ENCODE peak calls at places on chromosome 21, in six cellular contexts. One of them, this sample, is unnamed.

GRCh38 chr21:25005388-25005787 is 601.9 kb downstream of the MRPL39 start:
- DNase-seq in right atrium auricular region: no peak
- DNase-seq in Caco-2: no peak
- DNase-seq in CD8-positive, alpha-beta T cell: no peak
- DNase-seq in CD4-positive, CD25-positive, alpha-beta regulatory T cell: no peak
- DNase-seq in psoas muscle: no peak
- DNase-seq in this sample: no peak

GRCh38 chr21:21200103-21200938 is 202.1 kb downstream of the NCAM2 start:
- DNase-seq in right atrium auricular region: peak; percentile 84
- DNase-seq in Caco-2: no peak
- DNase-seq in CD8-positive, alpha-beta T cell: no peak
- DNase-seq in CD4-positive, CD25-positive, alpha-beta regulatory T cell: no peak
- DNase-seq in psoas muscle: peak; percentile 44
- DNase-seq in this sample: no peak

GRCh38 chr21:15978158-15978805 is 248.5 kb downstream of the USP25 start:
- DNase-seq in right atrium auricular region: no peak
- DNase-seq in Caco-2: peak; percentile 10
- DNase-seq in CD8-positive, alpha-beta T cell: no peak
- DNase-seq in CD4-positive, CD25-positive, alpha-beta regulatory T cell: no peak
- DNase-seq in psoas muscle: no peak
- DNase-seq in this sample: no peak

GRCh38 chr21:38861989-38862683 is 56.4 kb downstream of the ETS2 start:
- DNase-seq in right atrium auricular region: no peak
- DNase-seq in Caco-2: no peak
- DNase-seq in CD8-positive, alpha-beta T cell: no peak
- DNase-seq in CD4-positive, CD25-positive, alpha-beta regulatory T cell: no peak
- DNase-seq in psoas muscle: no peak
- DNase-seq in this sample: no peak

GRCh38 chr21:40466893-40467483 is 380.0 kb downstream of the DSCAM start:
- DNase-seq in right atrium auricular region: no peak
- DNase-seq in Caco-2: peak; percentile 7
- DNase-seq in CD8-positive, alpha-beta T cell: no peak
- DNase-seq in CD4-positive, CD25-positive, alpha-beta regulatory T cell: no peak
- DNase-seq in psoas muscle: no peak
- DNase-seq in this sample: peak; percentile 2

GRCh38 chr21:29511076-29511475 is 212.4 kb downstream of the BACH1 start:
- DNase-seq in right atrium auricular region: no peak
- DNase-seq in Caco-2: no peak
- DNase-seq in CD8-positive, alpha-beta T cell: no peak
- DNase-seq in CD4-positive, CD25-positive, alpha-beta regulatory T cell: no peak
- DNase-seq in psoas muscle: no peak
- DNase-seq in this sample: no peak

GRCh38 chr21:36388076-36388475 is 2.9 kb downstream of the CHAF1B start:
- DNase-seq in right atrium auricular region: no peak
- DNase-seq in Caco-2: no peak
- DNase-seq in CD8-positive, alpha-beta T cell: no peak
- DNase-seq in CD4-positive, CD25-positive, alpha-beta regulatory T cell: no peak
- DNase-seq in psoas muscle: no peak
- DNase-seq in this sample: no peak

GRCh38 chr21:31732891-31733520 is 1.1 kb upstream of the SCAF4 start:
- DNase-seq in right atrium auricular region: no peak
- DNase-seq in Caco-2: peak; percentile 23
- DNase-seq in CD8-positive, alpha-beta T cell: peak; percentile 7
- DNase-seq in CD4-positive, CD25-positive, alpha-beta regulatory T cell: no peak
- DNase-seq in psoas muscle: no peak
- DNase-seq in this sample: no peak

GRCh38 chr21:43190544-43191340 is 21.9 kb downstream of the CRYAA start:
- DNase-seq in right atrium auricular region: no peak
- DNase-seq in Caco-2: no peak
- DNase-seq in CD8-positive, alpha-beta T cell: peak; percentile 2
- DNase-seq in CD4-positive, CD25-positive, alpha-beta regulatory T cell: no peak
- DNase-seq in psoas muscle: no peak
- DNase-seq in this sample: no peak

GRCh38 chr21:17524635-17525034 is 11.8 kb downstream of the CXADR start:
- DNase-seq in right atrium auricular region: no peak
- DNase-seq in Caco-2: no peak
- DNase-seq in CD8-positive, alpha-beta T cell: no peak
- DNase-seq in CD4-positive, CD25-positive, alpha-beta regulatory T cell: no peak
- DNase-seq in psoas muscle: no peak
- DNase-seq in this sample: no peak

GRCh38 chr21:31557956-31558838 is 101.3 kb upstream of the SOD1 start:
- DNase-seq in right atrium auricular region: no peak
- DNase-seq in Caco-2: peak; percentile 14
- DNase-seq in CD8-positive, alpha-beta T cell: peak; percentile 46
- DNase-seq in CD4-positive, CD25-positive, alpha-beta regulatory T cell: no peak
- DNase-seq in psoas muscle: peak; percentile 22
- DNase-seq in this sample: peak; percentile 55

GRCh38 chr21:29271927-29272333 is 26.8 kb upstream of the BACH1 start:
- DNase-seq in right atrium auricular region: no peak
- DNase-seq in Caco-2: peak; percentile 82
- DNase-seq in CD8-positive, alpha-beta T cell: no peak
- DNase-seq in CD4-positive, CD25-positive, alpha-beta regulatory T cell: no peak
- DNase-seq in psoas muscle: no peak
- DNase-seq in this sample: no peak

GRCh38 chr21:36321325-36322082 is 1.5 kb downstream of the MORC3 start:
- DNase-seq in right atrium auricular region: peak; percentile 57
- DNase-seq in Caco-2: peak; percentile 7
- DNase-seq in CD8-positive, alpha-beta T cell: no peak
- DNase-seq in CD4-positive, CD25-positive, alpha-beta regulatory T cell: no peak
- DNase-seq in psoas muscle: no peak
- DNase-seq in this sample: peak; percentile 9

GRCh38 chr21:30227633-30228404 is 11.9 kb upstream of the CLDN8 start:
- DNase-seq in right atrium auricular region: no peak
- DNase-seq in Caco-2: peak; percentile 43
- DNase-seq in CD8-positive, alpha-beta T cell: no peak
- DNase-seq in CD4-positive, CD25-positive, alpha-beta regulatory T cell: no peak
- DNase-seq in psoas muscle: no peak
- DNase-seq in this sample: no peak

GRCh38 chr21:26761174-26761915 is 83.9 kb downstream of the ADAMTS1 start:
- DNase-seq in right atrium auricular region: no peak
- DNase-seq in Caco-2: no peak
- DNase-seq in CD8-positive, alpha-beta T cell: no peak
- DNase-seq in CD4-positive, CD25-positive, alpha-beta regulatory T cell: no peak
- DNase-seq in psoas muscle: no peak
- DNase-seq in this sample: no peak
- H3K4me1 ChIP-seq in right atrium auricular region: no peaks in the 10 kb centered on the region
- H3K4me1 ChIP-seq in Caco-2: peaks cover 6% of the 10 kb centered on the region
- H3K4me1 ChIP-seq in CD8-positive, alpha-beta T cell: no peaks in the 10 kb centered on the region
- H3K4me1 ChIP-seq in CD4-positive, CD25-positive, alpha-beta regulatory T cell: no peaks in the 10 kb centered on the region
- H3K4me1 ChIP-seq in psoas muscle: no peaks in the 10 kb centered on the region
- H3K4me1 ChIP-seq in this sample: no peaks in the 10 kb centered on the region

DNA sequence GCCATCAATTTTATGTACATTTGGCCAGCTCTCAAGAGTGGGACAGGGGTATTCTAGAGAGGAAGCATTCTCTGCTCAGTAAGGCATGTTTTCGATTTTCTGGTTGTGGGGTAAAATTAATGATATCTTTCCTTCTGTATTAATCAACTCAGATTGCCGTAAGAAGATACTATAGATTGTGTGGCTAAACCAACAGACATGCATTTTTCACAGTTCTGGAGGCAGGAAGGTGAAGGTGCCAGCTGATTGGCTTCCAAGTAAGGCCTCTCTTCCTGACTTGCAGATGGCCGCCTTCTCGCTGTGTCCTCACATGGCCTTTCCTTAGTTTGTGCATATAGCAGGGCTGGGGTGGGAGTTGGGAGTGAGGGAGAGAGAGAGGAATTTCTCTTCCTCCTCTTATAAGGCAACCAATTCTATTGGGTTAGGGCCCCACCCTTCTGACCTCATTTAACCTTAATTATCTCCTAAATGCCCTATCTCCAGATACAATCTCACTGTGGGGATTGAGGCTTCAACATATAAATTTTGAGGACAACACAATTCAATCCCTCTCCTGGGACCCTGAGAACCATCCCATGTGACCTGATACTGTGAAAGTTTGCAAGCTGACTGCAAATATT is 52.3 kb upstream of the MRPS6 start:
- DNase-seq in right atrium auricular region: no peak
- DNase-seq in Caco-2: no peak
- DNase-seq in CD8-positive, alpha-beta T cell: no peak
- DNase-seq in CD4-positive, CD25-positive, alpha-beta regulatory T cell: no peak
- DNase-seq in psoas muscle: no peak
- DNase-seq in this sample: no peak
- H3K4me1 ChIP-seq in right atrium auricular region: no peaks in the 10 kb centered on the region
- H3K4me1 ChIP-seq in Caco-2: peaks cover 43% of the 10 kb centered on the region
- H3K4me1 ChIP-seq in CD8-positive, alpha-beta T cell: peaks cover 36% of the 10 kb centered on the region
- H3K4me1 ChIP-seq in CD4-positive, CD25-positive, alpha-beta regulatory T cell: peaks cover 14% of the 10 kb centered on the region
- H3K4me1 ChIP-seq in psoas muscle: no peaks in the 10 kb centered on the region
- H3K4me1 ChIP-seq in this sample: peaks cover 7% of the 10 kb centered on the region

GRCh38 chr21:34813266-34813886 is 144.6 kb downstream of the CLIC6 start:
- DNase-seq in right atrium auricular region: no peak
- DNase-seq in Caco-2: no peak
- DNase-seq in CD8-positive, alpha-beta T cell: no peak
- DNase-seq in CD4-positive, CD25-positive, alpha-beta regulatory T cell: no peak
- DNase-seq in psoas muscle: no peak
- DNase-seq in this sample: no peak
- H3K4me1 ChIP-seq in right atrium auricular region: no peaks in the 10 kb centered on the region
- H3K4me1 ChIP-seq in Caco-2: peaks cover 11% of the 10 kb centered on the region
- H3K4me1 ChIP-seq in CD8-positive, alpha-beta T cell: peaks cover 34% of the 10 kb centered on the region
- H3K4me1 ChIP-seq in CD4-positive, CD25-positive, alpha-beta regulatory T cell: peaks cover 30% of the 10 kb centered on the region
- H3K4me1 ChIP-seq in psoas muscle: peaks cover 27% of the 10 kb centered on the region
- H3K4me1 ChIP-seq in this sample: no peaks in the 10 kb centered on the region

DNA sequence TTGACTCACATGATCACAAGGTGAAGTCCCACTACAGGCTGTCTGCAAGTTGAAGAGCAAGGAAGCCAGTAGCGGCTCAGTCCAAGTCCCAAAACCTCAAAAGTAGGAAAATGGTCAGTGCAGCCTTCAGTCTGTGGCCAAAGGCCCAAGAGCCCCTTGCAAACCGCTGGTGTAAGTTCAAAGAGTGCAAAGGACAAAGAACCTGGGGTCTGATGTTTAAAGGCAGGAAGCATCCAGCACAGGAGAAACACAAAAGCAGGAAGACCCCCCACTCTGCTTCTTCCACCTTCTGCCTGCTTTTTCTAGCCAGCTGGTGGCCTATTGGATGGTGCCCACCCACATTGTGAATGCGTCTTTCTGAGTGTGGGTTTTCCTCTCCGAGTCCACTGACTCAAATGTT is 2222.6 kb downstream of the MRPL39 start:
- DNase-seq in right atrium auricular region: no peak
- DNase-seq in Caco-2: no peak
- DNase-seq in CD8-positive, alpha-beta T cell: no peak
- DNase-seq in CD4-positive, CD25-positive, alpha-beta regulatory T cell: no peak
- DNase-seq in psoas muscle: no peak
- DNase-seq in this sample: peak; percentile 47
- H3K4me1 ChIP-seq in right atrium auricular region: no peaks in the 10 kb centered on the region
- H3K4me1 ChIP-seq in Caco-2: no peaks in the 10 kb centered on the region
- H3K4me1 ChIP-seq in CD8-positive, alpha-beta T cell: no peaks in the 10 kb centered on the region
- H3K4me1 ChIP-seq in CD4-positive, CD25-positive, alpha-beta regulatory T cell: no peaks in the 10 kb centered on the region
- H3K4me1 ChIP-seq in psoas muscle: no peaks in the 10 kb centered on the region
- H3K4me1 ChIP-seq in this sample: peaks cover 3% of the 10 kb centered on the region

GRCh38 chr21:41866274-41866809 is 12.8 kb downstream of the PRDM15 start:
- DNase-seq in right atrium auricular region: no peak
- DNase-seq in Caco-2: no peak
- DNase-seq in CD8-positive, alpha-beta T cell: no peak
- DNase-seq in CD4-positive, CD25-positive, alpha-beta regulatory T cell: no peak
- DNase-seq in psoas muscle: no peak
- DNase-seq in this sample: no peak

GRCh38 chr21:41867313-41867712 is 11.8 kb downstream of the PRDM15 start:
- DNase-seq in right atrium auricular region: no peak
- DNase-seq in Caco-2: no peak
- DNase-seq in CD8-positive, alpha-beta T cell: no peak
- DNase-seq in CD4-positive, CD25-positive, alpha-beta regulatory T cell: no peak
- DNase-seq in psoas muscle: no peak
- DNase-seq in this sample: no peak

GRCh38 chr21:41863439-41863740 is 15.8 kb downstream of the PRDM15 start:
- DNase-seq in right atrium auricular region: no peak
- DNase-seq in Caco-2: no peak
- DNase-seq in CD8-positive, alpha-beta T cell: no peak
- DNase-seq in CD4-positive, CD25-positive, alpha-beta regulatory T cell: no peak
- DNase-seq in psoas muscle: no peak
- DNase-seq in this sample: no peak

GRCh38 chr21:41864311-41865001 is 14.7 kb downstream of the PRDM15 start:
- DNase-seq in right atrium auricular region: no peak
- DNase-seq in Caco-2: no peak
- DNase-seq in CD8-positive, alpha-beta T cell: no peak
- DNase-seq in CD4-positive, CD25-positive, alpha-beta regulatory T cell: no peak
- DNase-seq in psoas muscle: no peak
- DNase-seq in this sample: no peak

DNA sequence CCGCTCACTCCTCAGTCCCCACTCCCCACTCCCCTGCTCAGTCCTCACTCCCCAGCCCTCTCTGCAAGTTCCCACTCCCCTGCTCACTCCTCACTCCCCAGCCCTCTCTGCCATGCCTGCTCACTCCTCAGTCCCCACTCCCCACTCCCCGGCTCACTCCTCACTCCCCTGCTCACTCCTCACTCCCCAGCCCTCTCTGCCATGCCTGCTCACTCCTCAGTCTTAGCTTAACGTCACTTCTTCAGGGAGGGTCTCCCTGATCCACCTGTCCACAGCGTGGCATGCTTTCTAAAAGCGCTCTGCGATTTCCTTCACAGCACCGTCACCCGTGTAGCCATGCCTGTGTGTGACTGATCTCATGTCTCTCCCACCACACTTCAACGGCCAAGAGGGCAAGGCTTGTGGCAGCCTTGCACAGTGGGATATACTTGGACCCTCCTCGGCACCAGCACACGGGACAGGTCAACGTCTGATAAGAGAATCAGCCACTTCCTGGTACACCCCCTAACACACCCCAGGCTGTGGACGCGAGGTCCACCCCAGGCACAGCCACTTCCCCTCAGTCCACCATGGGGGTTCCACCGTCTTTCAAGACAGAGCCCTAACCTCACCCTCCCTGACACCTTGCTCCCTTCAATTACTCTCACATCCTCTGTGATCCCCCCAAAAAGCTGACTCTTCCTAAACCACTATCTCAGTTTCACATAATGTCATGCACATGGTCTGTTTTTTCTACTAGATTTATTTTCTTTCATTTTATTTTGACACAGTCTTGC is 14.0 kb downstream of the PRDM15 start:
- DNase-seq in right atrium auricular region: no peak
- DNase-seq in Caco-2: no peak
- DNase-seq in CD8-positive, alpha-beta T cell: no peak
- DNase-seq in CD4-positive, CD25-positive, alpha-beta regulatory T cell: no peak
- DNase-seq in psoas muscle: no peak
- DNase-seq in this sample: no peak
- H3K4me1 ChIP-seq in right atrium auricular region: no peaks in the 10 kb centered on the region
- H3K4me1 ChIP-seq in Caco-2: peaks cover 12% of the 10 kb centered on the region
- H3K4me1 ChIP-seq in CD8-positive, alpha-beta T cell: no peaks in the 10 kb centered on the region
- H3K4me1 ChIP-seq in CD4-positive, CD25-positive, alpha-beta regulatory T cell: no peaks in the 10 kb centered on the region
- H3K4me1 ChIP-seq in psoas muscle: no peaks in the 10 kb centered on the region
- H3K4me1 ChIP-seq in this sample: peaks cover 2% of the 10 kb centered on the region

GRCh38 chr21:44866780-44867179 is 6.7 kb downstream of the PTTG1IP start:
- DNase-seq in right atrium auricular region: no peak
- DNase-seq in Caco-2: peak; percentile 17
- DNase-seq in CD8-positive, alpha-beta T cell: no peak
- DNase-seq in CD4-positive, CD25-positive, alpha-beta regulatory T cell: no peak
- DNase-seq in psoas muscle: no peak
- DNase-seq in this sample: no peak
- H3K4me1 ChIP-seq in right atrium auricular region: no peaks in the 10 kb centered on the region
- H3K4me1 ChIP-seq in Caco-2: peaks cover 50% of the 10 kb centered on the region
- H3K4me1 ChIP-seq in CD8-positive, alpha-beta T cell: peaks cover 62% of the 10 kb centered on the region
- H3K4me1 ChIP-seq in CD4-positive, CD25-positive, alpha-beta regulatory T cell: peaks cover 67% of the 10 kb centered on the region
- H3K4me1 ChIP-seq in psoas muscle: peaks cover 63% of the 10 kb centered on the region
- H3K4me1 ChIP-seq in this sample: peaks cover 16% of the 10 kb centered on the region